ENCODE peak calls at places on chromosome 6, in six cellular contexts. F is epithelial cell of prostate; O is kidney tubule cell; Y is stimulated activated naive CD8-positive, alpha-beta T cell treated with anti-CD3 and anti-CD28 coated beads, Interleukin-15, Interleukin-2, amounts not matched to agents 100 U/mL and 50 U/mL, for 24 hours; J is NCI-H2081; W is MCF 10A. G is an unnamed sample.

GRCh38 chr6:14123331-14124105 is 5.9 kb downstream of the CD83 start:
- DNase-seq in F (no peak), O (no peak), Y (no peak), J (no peak), W (no peak), G (no peak)

GRCh38 chr6:149028767-149029405 is 282.1 kb downstream of the UST start:
- DNase-seq in F (peak), O (peak), Y (peak), J (peak), W (peak), G (peak)

GRCh38 chr6:7561153-7561964 is 19.9 kb downstream of the DSP start:
- DNase-seq in F (no peak), O (peak), Y (no peak), J (peak), W (peak), G (no peak)

GRCh38 chr6:16741112-16742016 is 19.9 kb downstream of the ATXN1 start:
- DNase-seq in F (no peak), O (peak), Y (no peak), J (no peak), W (no peak), G (no peak)

GRCh38 chr6:111750147-111750546 is 123.1 kb downstream of the FYN start:
- DNase-seq in F (no peak), O (no peak), Y (no peak), J (no peak), W (no peak), G (no peak)

GRCh38 chr6:6998194-6998569 is 109.6 kb upstream of the RREB1 start:
- DNase-seq in F (no peak), O (peak), Y (no peak), J (no peak), W (peak), G (no peak)

GRCh38 chr6:42093582-42094329 is 43.4 kb downstream of the TAF8 start:
- DNase-seq in F (no peak), O (peak), Y (no peak), J (no peak), W (peak), G (no peak)

GRCh38 chr6:105591053-105591452 is 188.2 kb upstream of the PREP start:
- DNase-seq in F (peak), O (peak), Y (no peak), J (no peak), W (peak), G (no peak)

GRCh38 chr6:40611416-40611815 is 24.3 kb upstream of the LRFN2 start:
- DNase-seq in F (no peak), O (no peak), Y (no peak), J (no peak), W (no peak), G (no peak)

GRCh38 chr6:86937219-86938079 is at the start of gene HTR1E:
- DNase-seq in F (no peak), O (peak), Y (peak), J (peak), W (peak), G (no peak)

GRCh38 chr6:104855507-104855906 is 4.2 kb downstream of the HACE1 start:
- DNase-seq in F (no peak), O (peak), Y (no peak), J (no peak), W (peak), G (no peak)

GRCh38 chr6:14070457-14070856 is 47.1 kb upstream of the CD83 start:
- DNase-seq in F (no peak), O (no peak), Y (no peak), J (no peak), W (no peak), G (no peak)

GRCh38 chr6:54244430-54244829 is 63.8 kb upstream of the TINAG start:
- DNase-seq in F (no peak), O (peak), Y (no peak), J (peak), W (peak), G (no peak)

GRCh38 chr6:227074-227782 is 65.1 kb upstream of the DUSP22 start:
- DNase-seq in F (no peak), O (no peak), Y (peak), J (no peak), W (no peak), G (no peak)

GRCh38 chr6:167679137-167679736 is 147.5 kb upstream of the AFDN start:
- DNase-seq in F (no peak), O (no peak), Y (no peak), J (no peak), W (no peak), G (no peak)

GRCh38 chr6:157674061-157674460 is 149.0 kb upstream of the SNX9 start:
- DNase-seq in F (no peak), O (no peak), Y (no peak), J (no peak), W (no peak), G (no peak)

GRCh38 chr6:157107915-157108651 is 215.2 kb downstream of the TMEM242 start:
- DNase-seq in F (peak), O (peak), Y (no peak), J (no peak), W (peak), G (peak)

GRCh38 chr6:54874349-54875048 is 27.9 kb downstream of the FAM83B start:
- DNase-seq in F (peak), O (peak), Y (no peak), J (no peak), W (peak), G (no peak)

GRCh38 chr6:31125162-31125561 is 4.9 kb upstream of the CDSN start:
- DNase-seq in F (peak), O (peak), Y (no peak), J (peak), W (peak), G (no peak)

GRCh38 chr6:113352029-113352801 is 504.9 kb upstream of the MARCKS start:
- DNase-seq in F (peak), O (peak), Y (no peak), J (no peak), W (peak), G (no peak)

GRCh38 chr6:139370047-139370706 is 4.3 kb downstream of the CITED2 start:
- DNase-seq in F (no peak), O (peak), Y (no peak), J (peak), W (peak), G (peak)

GRCh38 chr6:41416165-41416837 is 80.9 kb downstream of the NCR2 start:
- DNase-seq in F (no peak), O (no peak), Y (no peak), J (no peak), W (no peak), G (no peak)

GRCh38 chr6:1984346-1984994 is 260.9 kb downstream of the GMDS start:
- DNase-seq in F (no peak), O (no peak), Y (no peak), J (no peak), W (no peak), G (no peak)

GRCh38 chr6:153108320-153108719 is 22.8 kb downstream of the RGS17 start:
- DNase-seq in F (no peak), O (peak), Y (no peak), J (peak), W (peak), G (no peak)

GRCh38 chr6:166204852-166205650 is 37.4 kb upstream of the TBXT start:
- DNase-seq in F (no peak), O (no peak), Y (no peak), J (no peak), W (no peak), G (no peak)

GRCh38 chr6:110557226-110557625 is 80.8 kb upstream of the SLC22A16 start:
- DNase-seq in F (no peak), O (no peak), Y (no peak), J (no peak), W (no peak), G (no peak)

GRCh38 chr6:135243871-135244796 is 63.0 kb downstream of the MYB start:
- DNase-seq in F (peak), O (no peak), Y (no peak), J (no peak), W (no peak), G (no peak)

GRCh38 chr6:47420394-47421371 is 56.9 kb upstream of the CD2AP start:
- DNase-seq in F (no peak), O (peak), Y (no peak), J (no peak), W (peak), G (no peak)

G was measured in brain pericyte.